ENCODE peak calls at places on chromosome 22, in four cellular contexts. U is mucosa of descending colon, V is mammary epithelial cell, I is adrenal gland. F is an unnamed sample.
A peak's percentile ranks its signal among the peaks of the same experiment; 100 is the strongest.

GRCh38 chr22:25353516-25354445 is 134.3 kb downstream of the CRYBB2 start:
- DNase-seq in U (peak; percentile 25), V (no peak), I (peak; percentile 1), F (no peak)

GRCh38 chr22:39090426-39091064 is 6.5 kb upstream of the APOBEC3H start:
- DNase-seq in U (peak; percentile 68), V (peak; percentile 98), I (no peak), F (peak; percentile 41)

GRCh38 chr22:35648066-35649025 is at the start of gene APOL6:
- DNase-seq in U (peak; percentile 63), V (peak; percentile 77), I (no peak), F (peak; percentile 59)

GRCh38 chr22:23534201-23534850 is 45.8 kb downstream of the IGLL1 start:
- DNase-seq in U (peak; percentile 51), V (no peak), I (peak; percentile 43), F (no peak)

GRCh38 chr22:23402275-23403151 is 177.6 kb downstream of the IGLL1 start:
- DNase-seq in U (peak; percentile 91), V (peak; percentile 81), I (peak; percentile 54), F (peak; percentile 78)

GRCh38 chr22:17562906-17563870 is at the start of gene SLC25A18:
- DNase-seq in U (no peak), V (no peak), I (peak; percentile 62), F (no peak)

GRCh38 chr22:35631597-35631996 is 14.5 kb upstream of the MB start:
- DNase-seq in U (peak; percentile 80), V (peak; percentile 21), I (peak; percentile 67), F (peak; percentile 44)

GRCh38 chr22:30422481-30423295 is 2.9 kb upstream of the MTFP1 start:
- DNase-seq in U (peak; percentile 76), V (peak; percentile 97), I (peak; percentile 91), F (no peak)

GRCh38 chr22:37843746-37844089 is 416 bp downstream of the ANKRD54 start:
- DNase-seq in U (peak; percentile 75), V (no peak), I (peak; percentile 56), F (peak; percentile 68)

GRCh38 chr22:43543522-43544281 is 131.9 kb downstream of the MPPED1 start:
- DNase-seq in U (no peak), V (no peak), I (no peak), F (no peak)

GRCh38 chr22:20015971-20016733 is 471 bp downstream of the ARVCF start:
- DNase-seq in U (peak; percentile 63), V (no peak), I (no peak), F (no peak)

GRCh38 chr22:27715078-27715477 is 86.5 kb downstream of the MN1 start:
- DNase-seq in U (no peak), V (no peak), I (no peak), F (no peak)
- TF ChIP-seq CTCF in U (no peak), V (peak; percentile 26), I (no peak), F (no peak)

GRCh38 chr22:22074634-22075381 is 92.2 kb upstream of the TOP3B start:
- DNase-seq in U (no peak), V (peak; percentile 48), I (no peak), F (no peak)
- TF ChIP-seq CTCF in U (no peak), V (peak; percentile 40), I (no peak), F (no peak)

DNA sequence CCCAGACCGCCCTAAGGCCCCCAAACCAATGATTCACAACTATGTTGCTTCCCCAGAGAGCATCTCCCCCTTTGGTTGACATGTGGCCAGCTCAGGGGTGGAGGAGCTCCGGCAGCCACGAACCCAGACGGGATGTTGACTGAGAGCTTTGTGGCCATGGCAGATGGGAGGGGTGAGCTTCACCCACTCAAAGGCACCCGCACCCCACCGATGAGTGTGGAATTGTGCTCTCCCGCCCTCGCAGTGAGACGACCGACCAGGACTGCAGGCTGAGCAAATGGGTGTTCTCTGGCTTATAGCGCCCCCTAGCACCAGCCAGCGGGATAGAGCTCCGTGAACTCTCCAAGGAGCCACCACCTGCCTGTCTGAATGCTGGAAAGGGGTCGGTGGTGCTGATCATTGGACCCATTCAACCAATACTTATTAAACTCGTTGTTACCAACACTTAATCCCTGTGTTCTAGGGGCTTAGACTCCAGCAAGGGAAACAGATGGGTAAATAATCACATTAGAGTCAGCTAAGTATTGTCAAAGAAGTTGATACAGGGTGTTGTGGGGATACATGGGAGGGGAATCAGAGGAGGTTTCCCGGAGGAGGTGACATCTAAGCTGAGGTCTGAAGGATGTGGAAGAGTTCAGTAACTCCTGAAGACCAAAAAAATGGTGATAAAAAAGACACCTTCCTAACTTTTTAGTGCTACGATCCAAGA is 4.5 kb upstream of the TIMP3 start:
- DNase-seq in U (peak; percentile 72), V (peak; percentile 48), I (peak; percentile 66), F (peak; percentile 70)
- TF ChIP-seq CTCF in U (peak; percentile 70), V (peak; percentile 96), I (peak; percentile 70), F (peak; percentile 82)

GRCh38 chr22:50726643-50727340 is 11.2 kb upstream of the ACR start:
- DNase-seq in U (peak; percentile 11), V (no peak), I (no peak), F (no peak)
- TF ChIP-seq CTCF in U (no peak), V (peak; percentile 15), I (no peak), F (no peak)

GRCh38 chr22:36757608-36758220 is 18.2 kb downstream of the IFT27 start:
- DNase-seq in U (peak; percentile 86), V (peak; percentile 50), I (peak; percentile 79), F (peak; percentile 82)

GRCh38 chr22:36758792-36759271 is 17.1 kb downstream of the IFT27 start:
- DNase-seq in U (no peak), V (no peak), I (peak; percentile 9), F (no peak)

GRCh38 chr22:36761553-36762240 is 14.2 kb downstream of the IFT27 start:
- DNase-seq in U (no peak), V (no peak), I (peak; percentile 1), F (no peak)

GRCh38 chr22:36760716-36761115 is 15.2 kb downstream of the IFT27 start:
- DNase-seq in U (no peak), V (no peak), I (peak; percentile 6), F (no peak)

DNA sequence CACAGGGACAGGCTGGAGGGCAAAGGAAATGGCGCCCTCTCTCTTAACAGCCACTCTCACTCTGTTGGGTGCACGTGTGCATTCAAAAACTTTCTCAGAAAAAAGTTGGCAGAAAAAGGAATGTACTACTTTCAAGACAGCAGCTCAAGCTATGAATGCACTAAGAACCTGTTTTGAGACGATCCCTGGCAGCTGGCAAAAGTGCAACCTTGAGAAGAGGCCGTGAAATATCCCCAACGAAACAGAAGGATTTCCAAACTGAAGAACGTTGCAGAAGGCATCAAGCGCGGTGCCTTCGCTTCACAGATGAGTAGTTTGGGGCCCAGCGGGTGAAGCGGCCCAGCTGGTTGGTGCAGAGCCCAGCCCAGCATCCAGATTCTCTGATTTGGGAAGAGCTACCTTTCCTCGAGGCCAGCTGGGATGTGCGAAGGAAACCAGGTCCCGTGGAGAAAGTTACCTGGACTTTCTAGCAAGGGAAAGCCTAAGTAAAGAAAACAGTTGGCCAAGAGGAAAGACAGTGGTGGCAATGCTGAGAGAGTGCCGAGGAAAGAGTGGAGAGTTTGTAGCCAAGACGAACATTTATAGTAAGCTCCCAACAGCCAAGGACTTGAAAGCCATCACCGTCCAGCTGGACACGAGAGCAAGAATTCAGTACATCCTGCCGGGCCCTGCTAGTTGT is 16.3 kb downstream of the IFT27 start:
- DNase-seq in U (no peak), V (no peak), I (peak; percentile 1), F (no peak)
- TF ChIP-seq CTCF in U (no peak), V (no peak), I (no peak), F (no peak)

DNA sequence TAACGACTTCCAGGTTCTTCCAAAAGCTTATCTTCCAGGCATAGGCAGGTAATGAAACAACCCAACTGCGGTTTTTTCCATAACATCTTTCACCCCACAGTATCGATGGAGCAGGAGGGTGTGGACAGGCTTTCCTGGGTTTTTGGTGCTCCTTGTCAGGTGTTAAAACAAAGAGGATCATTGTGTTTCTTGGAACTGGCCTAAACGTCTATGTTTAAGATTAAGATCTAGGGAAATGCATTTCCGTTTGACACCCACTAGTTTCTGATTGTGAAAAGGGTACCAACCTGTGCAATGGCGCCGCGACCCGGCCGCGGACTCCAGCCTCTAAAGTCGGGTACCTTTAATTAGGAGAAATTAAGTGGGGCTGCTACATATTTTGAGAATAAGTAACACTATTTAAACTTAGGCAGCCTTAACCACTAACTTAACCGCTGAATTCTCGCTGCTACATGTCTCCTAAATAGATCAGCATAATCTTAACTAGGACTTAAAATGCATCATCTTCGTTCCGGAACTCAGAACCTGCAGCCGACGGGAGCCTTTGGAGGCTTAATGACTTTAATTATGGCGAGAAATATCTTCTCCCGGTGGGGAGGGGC is 31.5 kb downstream of the C22orf31 start:
- DNase-seq in U (no peak), V (peak; percentile 94), I (peak; percentile 28), F (no peak)
- TF ChIP-seq CTCF in U (no peak), V (peak; percentile 32), I (no peak), F (no peak)